ENCODE peak calls at places on chromosomes 7 and 10, in ten cellular contexts. One of them, this sample, is unnamed.

GRCh38 chr7:157271991-157272324 is 64.8 kb upstream of the DNAJB6 start:
- DNase-seq in GF-D8: peak; percentile 24
- DNase-seq in T-helper 1 cell: no peak
- DNase-seq in non-pigmented ciliary epithelial cell: peak; percentile 99
- DNase-seq in activated T-cell treated with anti-CD3 and anti-CD28 coated beads, Interleukin-2, amount 50 U/mL, for 1 hour: no peak
- DNase-seq in EH: peak; percentile 99
- DNase-seq in iPS-NIHi11: no peak
- DNase-seq in left lobe of liver: peak; percentile 93
- DNase-seq in naive B cell: no peak
- DNase-seq in NCI-H345: no peak
- DNase-seq in this sample: peak; percentile 100

GRCh38 chr7:542935-543789 is 23.5 kb upstream of the PDGFA start:
- DNase-seq in iPS-NIHi11: no peak
- DNase-seq in naive B cell: no peak
- DNase-seq in non-pigmented ciliary epithelial cell: peak; percentile 64
- DNase-seq in NCI-H345: no peak
- DNase-seq in EH: peak; percentile 99
- DNase-seq in activated T-cell treated with anti-CD3 and anti-CD28 coated beads, Interleukin-2, amount 50 U/mL, for 1 hour: no peak
- DNase-seq in GF-D8: no peak
- DNase-seq in T-helper 1 cell: no peak
- DNase-seq in left lobe of liver: no peak
- DNase-seq in this sample: peak; percentile 85

GRCh38 chr7:2247141-2247985 is 5.3 kb downstream of the NUDT1 start:
- DNase-seq in non-pigmented ciliary epithelial cell: no peak
- DNase-seq in activated T-cell treated with anti-CD3 and anti-CD28 coated beads, Interleukin-2, amount 50 U/mL, for 1 hour: peak; percentile 33
- DNase-seq in T-helper 1 cell: no peak
- DNase-seq in GF-D8: no peak
- DNase-seq in NCI-H345: no peak
- DNase-seq in iPS-NIHi11: peak; percentile 86
- DNase-seq in EH: peak; percentile 30
- DNase-seq in naive B cell: no peak
- DNase-seq in left lobe of liver: no peak
- DNase-seq in this sample: peak; percentile 17

GRCh38 chr10:35341521-35341920 is 5.2 kb downstream of the CCNY start:
- DNase-seq in EH: no peak
- DNase-seq in non-pigmented ciliary epithelial cell: no peak
- DNase-seq in left lobe of liver: no peak
- DNase-seq in GF-D8: no peak
- DNase-seq in naive B cell: peak; percentile 46
- DNase-seq in T-helper 1 cell: no peak
- DNase-seq in NCI-H345: no peak
- DNase-seq in activated T-cell treated with anti-CD3 and anti-CD28 coated beads, Interleukin-2, amount 50 U/mL, for 1 hour: no peak
- DNase-seq in iPS-NIHi11: no peak
- DNase-seq in this sample: no peak

GRCh38 chr7:46850563-46851325 is 731.2 kb downstream of the TNS3 start:
- DNase-seq in NCI-H345: no peak
- DNase-seq in GF-D8: no peak
- DNase-seq in T-helper 1 cell: no peak
- DNase-seq in left lobe of liver: no peak
- DNase-seq in EH: peak; percentile 49
- DNase-seq in naive B cell: no peak
- DNase-seq in activated T-cell treated with anti-CD3 and anti-CD28 coated beads, Interleukin-2, amount 50 U/mL, for 1 hour: no peak
- DNase-seq in non-pigmented ciliary epithelial cell: no peak
- DNase-seq in iPS-NIHi11: no peak
- DNase-seq in this sample: no peak

GRCh38 chr10:474406-474805 is 215.1 kb downstream of the DIP2C start:
- DNase-seq in NCI-H345: no peak
- DNase-seq in iPS-NIHi11: no peak
- DNase-seq in EH: no peak
- DNase-seq in activated T-cell treated with anti-CD3 and anti-CD28 coated beads, Interleukin-2, amount 50 U/mL, for 1 hour: no peak
- DNase-seq in T-helper 1 cell: no peak
- DNase-seq in naive B cell: no peak
- DNase-seq in left lobe of liver: no peak
- DNase-seq in non-pigmented ciliary epithelial cell: no peak
- DNase-seq in GF-D8: no peak
- DNase-seq in this sample: no peak

GRCh38 chr10:24209946-24210491 is 1.1 kb downstream of the KIAA1217 start:
- DNase-seq in NCI-H345: no peak
- DNase-seq in T-helper 1 cell: no peak
- DNase-seq in EH: peak; percentile 55
- DNase-seq in left lobe of liver: no peak
- DNase-seq in GF-D8: no peak
- DNase-seq in iPS-NIHi11: no peak
- DNase-seq in non-pigmented ciliary epithelial cell: peak; percentile 71
- DNase-seq in activated T-cell treated with anti-CD3 and anti-CD28 coated beads, Interleukin-2, amount 50 U/mL, for 1 hour: no peak
- DNase-seq in naive B cell: no peak
- DNase-seq in this sample: peak; percentile 92

GRCh38 chr7:107816053-107816566 is 13.1 kb upstream of the SLC26A3 start:
- DNase-seq in EH: peak; percentile 5
- DNase-seq in NCI-H345: peak; percentile 1
- DNase-seq in GF-D8: no peak
- DNase-seq in activated T-cell treated with anti-CD3 and anti-CD28 coated beads, Interleukin-2, amount 50 U/mL, for 1 hour: no peak
- DNase-seq in T-helper 1 cell: no peak
- DNase-seq in non-pigmented ciliary epithelial cell: no peak
- DNase-seq in iPS-NIHi11: no peak
- DNase-seq in naive B cell: no peak
- DNase-seq in left lobe of liver: no peak
- DNase-seq in this sample: peak; percentile 34

GRCh38 chr10:129958118-129958685 is 5.9 kb downstream of the EBF3 start:
- DNase-seq in activated T-cell treated with anti-CD3 and anti-CD28 coated beads, Interleukin-2, amount 50 U/mL, for 1 hour: no peak
- DNase-seq in T-helper 1 cell: no peak
- DNase-seq in GF-D8: peak; percentile 30
- DNase-seq in NCI-H345: peak; percentile 52
- DNase-seq in non-pigmented ciliary epithelial cell: no peak
- DNase-seq in EH: no peak
- DNase-seq in naive B cell: no peak
- DNase-seq in iPS-NIHi11: no peak
- DNase-seq in left lobe of liver: no peak
- DNase-seq in this sample: no peak

GRCh38 chr7:40234046-40234445 is 99.2 kb downstream of the SUGCT start:
- DNase-seq in NCI-H345: no peak
- DNase-seq in iPS-NIHi11: no peak
- DNase-seq in activated T-cell treated with anti-CD3 and anti-CD28 coated beads, Interleukin-2, amount 50 U/mL, for 1 hour: no peak
- DNase-seq in EH: no peak
- DNase-seq in non-pigmented ciliary epithelial cell: no peak
- DNase-seq in naive B cell: no peak
- DNase-seq in left lobe of liver: no peak
- DNase-seq in GF-D8: no peak
- DNase-seq in T-helper 1 cell: no peak
- DNase-seq in this sample: no peak

GRCh38 chr7:30743371-30744074 is 8.4 kb upstream of the INMT start:
- DNase-seq in GF-D8: no peak
- DNase-seq in T-helper 1 cell: no peak
- DNase-seq in naive B cell: no peak
- DNase-seq in left lobe of liver: no peak
- DNase-seq in EH: peak; percentile 56
- DNase-seq in iPS-NIHi11: no peak
- DNase-seq in non-pigmented ciliary epithelial cell: no peak
- DNase-seq in NCI-H345: no peak
- DNase-seq in activated T-cell treated with anti-CD3 and anti-CD28 coated beads, Interleukin-2, amount 50 U/mL, for 1 hour: no peak
- DNase-seq in this sample: peak; percentile 24

GRCh38 chr7:112084506-112084905 is 121.7 kb downstream of the DOCK4 start:
- DNase-seq in GF-D8: no peak
- DNase-seq in activated T-cell treated with anti-CD3 and anti-CD28 coated beads, Interleukin-2, amount 50 U/mL, for 1 hour: no peak
- DNase-seq in non-pigmented ciliary epithelial cell: peak; percentile 38
- DNase-seq in T-helper 1 cell: no peak
- DNase-seq in iPS-NIHi11: no peak
- DNase-seq in left lobe of liver: no peak
- DNase-seq in naive B cell: peak; percentile 5
- DNase-seq in EH: peak; percentile 7
- DNase-seq in NCI-H345: no peak
- DNase-seq in this sample: peak; percentile 77

GRCh38 chr7:54864718-54865117 is 105.7 kb upstream of the SEC61G start:
- DNase-seq in T-helper 1 cell: no peak
- DNase-seq in iPS-NIHi11: no peak
- DNase-seq in left lobe of liver: no peak
- DNase-seq in activated T-cell treated with anti-CD3 and anti-CD28 coated beads, Interleukin-2, amount 50 U/mL, for 1 hour: no peak
- DNase-seq in EH: no peak
- DNase-seq in GF-D8: no peak
- DNase-seq in non-pigmented ciliary epithelial cell: no peak
- DNase-seq in NCI-H345: no peak
- DNase-seq in naive B cell: no peak
- DNase-seq in this sample: no peak

GRCh38 chr10:98425511-98426352 is 10.8 kb upstream of the PYROXD2 start:
- DNase-seq in left lobe of liver: peak; percentile 51
- DNase-seq in activated T-cell treated with anti-CD3 and anti-CD28 coated beads, Interleukin-2, amount 50 U/mL, for 1 hour: peak; percentile 46
- DNase-seq in T-helper 1 cell: no peak
- DNase-seq in non-pigmented ciliary epithelial cell: no peak
- DNase-seq in GF-D8: no peak
- DNase-seq in EH: peak; percentile 45
- DNase-seq in NCI-H345: peak; percentile 23
- DNase-seq in naive B cell: no peak
- DNase-seq in iPS-NIHi11: peak; percentile 89
- DNase-seq in this sample: peak; percentile 48

GRCh38 chr10:47020491-47020890 is 109.3 kb downstream of the PTPN20 start:
- DNase-seq in left lobe of liver: no peak
- DNase-seq in NCI-H345: no peak
- DNase-seq in activated T-cell treated with anti-CD3 and anti-CD28 coated beads, Interleukin-2, amount 50 U/mL, for 1 hour: no peak
- DNase-seq in T-helper 1 cell: no peak
- DNase-seq in non-pigmented ciliary epithelial cell: no peak
- DNase-seq in EH: peak; percentile 86
- DNase-seq in iPS-NIHi11: no peak
- DNase-seq in GF-D8: no peak
- DNase-seq in naive B cell: no peak
- DNase-seq in this sample: peak; percentile 16

GRCh38 chr7:19362099-19362498 is 216.9 kb upstream of the FERD3L start:
- DNase-seq in NCI-H345: no peak
- DNase-seq in iPS-NIHi11: no peak
- DNase-seq in left lobe of liver: no peak
- DNase-seq in naive B cell: no peak
- DNase-seq in T-helper 1 cell: no peak
- DNase-seq in non-pigmented ciliary epithelial cell: no peak
- DNase-seq in EH: no peak
- DNase-seq in GF-D8: no peak
- DNase-seq in activated T-cell treated with anti-CD3 and anti-CD28 coated beads, Interleukin-2, amount 50 U/mL, for 1 hour: no peak
- DNase-seq in this sample: peak; percentile 59

GRCh38 chr7:28700790-28701203 is 257.3 kb downstream of the TRIL start:
- DNase-seq in non-pigmented ciliary epithelial cell: no peak
- DNase-seq in NCI-H345: no peak
- DNase-seq in activated T-cell treated with anti-CD3 and anti-CD28 coated beads, Interleukin-2, amount 50 U/mL, for 1 hour: no peak
- DNase-seq in left lobe of liver: no peak
- DNase-seq in T-helper 1 cell: no peak
- DNase-seq in EH: peak; percentile 51
- DNase-seq in iPS-NIHi11: peak; percentile 15
- DNase-seq in GF-D8: no peak
- DNase-seq in naive B cell: no peak
- DNase-seq in this sample: peak; percentile 21

GRCh38 chr10:127462643-127463295 is 86.3 kb upstream of the NPS start:
- DNase-seq in GF-D8: no peak
- DNase-seq in EH: no peak
- DNase-seq in NCI-H345: peak; percentile 82
- DNase-seq in non-pigmented ciliary epithelial cell: no peak
- DNase-seq in activated T-cell treated with anti-CD3 and anti-CD28 coated beads, Interleukin-2, amount 50 U/mL, for 1 hour: no peak
- DNase-seq in left lobe of liver: no peak
- DNase-seq in T-helper 1 cell: no peak
- DNase-seq in iPS-NIHi11: no peak
- DNase-seq in naive B cell: no peak
- DNase-seq in this sample: no peak

GRCh38 chr10:91652364-91652763 is 19.5 kb upstream of the PPP1R3C start:
- DNase-seq in naive B cell: no peak
- DNase-seq in T-helper 1 cell: no peak
- DNase-seq in NCI-H345: no peak
- DNase-seq in iPS-NIHi11: peak; percentile 13
- DNase-seq in non-pigmented ciliary epithelial cell: peak; percentile 94
- DNase-seq in left lobe of liver: no peak
- DNase-seq in EH: peak; percentile 100
- DNase-seq in GF-D8: no peak
- DNase-seq in activated T-cell treated with anti-CD3 and anti-CD28 coated beads, Interleukin-2, amount 50 U/mL, for 1 hour: no peak
- DNase-seq in this sample: peak; percentile 95

GRCh38 chr7:121366852-121367431 is 29.2 kb downstream of the FAM3C start:
- DNase-seq in EH: peak; percentile 57
- DNase-seq in activated T-cell treated with anti-CD3 and anti-CD28 coated beads, Interleukin-2, amount 50 U/mL, for 1 hour: no peak
- DNase-seq in NCI-H345: peak; percentile 7
- DNase-seq in left lobe of liver: no peak
- DNase-seq in T-helper 1 cell: no peak
- DNase-seq in iPS-NIHi11: peak; percentile 14
- DNase-seq in GF-D8: peak; percentile 2
- DNase-seq in naive B cell: peak; percentile 49
- DNase-seq in non-pigmented ciliary epithelial cell: no peak
- DNase-seq in this sample: peak; percentile 40

GRCh38 chr10:30034433-30035137 is 24.8 kb downstream of the JCAD start:
- DNase-seq in non-pigmented ciliary epithelial cell: no peak
- DNase-seq in GF-D8: no peak
- DNase-seq in NCI-H345: no peak
- DNase-seq in activated T-cell treated with anti-CD3 and anti-CD28 coated beads, Interleukin-2, amount 50 U/mL, for 1 hour: no peak
- DNase-seq in naive B cell: no peak
- DNase-seq in EH: no peak
- DNase-seq in T-helper 1 cell: no peak
- DNase-seq in iPS-NIHi11: no peak
- DNase-seq in left lobe of liver: no peak
- DNase-seq in this sample: no peak

GRCh38 chr7:86786376-86786775 is 142.7 kb downstream of the GRM3 start:
- DNase-seq in iPS-NIHi11: no peak
- DNase-seq in GF-D8: no peak
- DNase-seq in naive B cell: no peak
- DNase-seq in NCI-H345: no peak
- DNase-seq in left lobe of liver: no peak
- DNase-seq in EH: no peak
- DNase-seq in activated T-cell treated with anti-CD3 and anti-CD28 coated beads, Interleukin-2, amount 50 U/mL, for 1 hour: no peak
- DNase-seq in T-helper 1 cell: no peak
- DNase-seq in non-pigmented ciliary epithelial cell: no peak
- DNase-seq in this sample: no peak

GRCh38 chr7:55250313-55250712 is 114.8 kb upstream of the LANCL2 start:
- DNase-seq in EH: peak; percentile 33
- DNase-seq in activated T-cell treated with anti-CD3 and anti-CD28 coated beads, Interleukin-2, amount 50 U/mL, for 1 hour: no peak
- DNase-seq in left lobe of liver: no peak
- DNase-seq in iPS-NIHi11: peak; percentile 53
- DNase-seq in naive B cell: no peak
- DNase-seq in NCI-H345: peak; percentile 10
- DNase-seq in GF-D8: no peak
- DNase-seq in non-pigmented ciliary epithelial cell: no peak
- DNase-seq in T-helper 1 cell: no peak
- DNase-seq in this sample: no peak

GRCh38 chr7:80858141-80858903 is 60.5 kb downstream of the SEMA3C start:
- DNase-seq in GF-D8: no peak
- DNase-seq in NCI-H345: no peak
- DNase-seq in non-pigmented ciliary epithelial cell: no peak
- DNase-seq in left lobe of liver: no peak
- DNase-seq in iPS-NIHi11: no peak
- DNase-seq in naive B cell: no peak
- DNase-seq in T-helper 1 cell: no peak
- DNase-seq in EH: peak; percentile 61
- DNase-seq in activated T-cell treated with anti-CD3 and anti-CD28 coated beads, Interleukin-2, amount 50 U/mL, for 1 hour: no peak
- DNase-seq in this sample: peak; percentile 81